ENCODE peak calls at places on chromosome 21, in eight cellular contexts. One of them, this sample, is unnamed.
A peak's percentile ranks its signal among the peaks of the same experiment; 100 is the strongest.

GRCh38 chr21:28268685-28269084 is 724.0 kb downstream of the LTN1 start:
- DNase-seq in GM13976: no peak
- DNase-seq in transverse colon: no peak
- DNase-seq in endothelial cell: no peak
- DNase-seq in A549: no peak
- DNase-seq in H1: no peak
- DNase-seq in astrocyte of the spinal cord: no peak
- DNase-seq in uterus: no peak
- DNase-seq in this sample: no peak

GRCh38 chr21:15741510-15741909 is 11.7 kb downstream of the USP25 start:
- DNase-seq in GM13976: no peak
- DNase-seq in transverse colon: no peak
- DNase-seq in endothelial cell: no peak
- DNase-seq in A549: no peak
- DNase-seq in H1: no peak
- DNase-seq in astrocyte of the spinal cord: peak; percentile 67
- DNase-seq in uterus: no peak
- DNase-seq in this sample: no peak

GRCh38 chr21:46334351-46335140 is 10.6 kb downstream of the PCNT start:
- DNase-seq in GM13976: no peak
- DNase-seq in transverse colon: no peak
- DNase-seq in endothelial cell: no peak
- DNase-seq in A549: no peak
- DNase-seq in H1: no peak
- DNase-seq in astrocyte of the spinal cord: no peak
- DNase-seq in uterus: no peak
- DNase-seq in this sample: no peak

GRCh38 chr21:41048141-41048540 is 119.8 kb upstream of the BACE2 start:
- DNase-seq in GM13976: no peak
- DNase-seq in transverse colon: no peak
- DNase-seq in endothelial cell: no peak
- DNase-seq in A549: no peak
- DNase-seq in H1: no peak
- DNase-seq in astrocyte of the spinal cord: no peak
- DNase-seq in uterus: no peak
- DNase-seq in this sample: no peak

GRCh38 chr21:34890724-34891609 is 158.1 kb downstream of the RUNX1 start:
- DNase-seq in GM13976: peak; percentile 23
- DNase-seq in transverse colon: peak; percentile 30
- DNase-seq in endothelial cell: peak; percentile 45
- DNase-seq in A549: no peak
- DNase-seq in H1: no peak
- DNase-seq in astrocyte of the spinal cord: peak; percentile 74
- DNase-seq in uterus: no peak
- DNase-seq in this sample: peak; percentile 26

GRCh38 chr21:35909456-35910178 is 150.7 kb downstream of the SETD4 start:
- DNase-seq in GM13976: no peak
- DNase-seq in transverse colon: no peak
- DNase-seq in endothelial cell: no peak
- DNase-seq in A549: no peak
- DNase-seq in H1: no peak
- DNase-seq in astrocyte of the spinal cord: peak; percentile 29
- DNase-seq in uterus: no peak
- DNase-seq in this sample: no peak

GRCh38 chr21:33561373-33561772 is 18.5 kb downstream of the SON start:
- DNase-seq in GM13976: no peak
- DNase-seq in transverse colon: no peak
- DNase-seq in endothelial cell: no peak
- DNase-seq in A549: no peak
- DNase-seq in H1: no peak
- DNase-seq in astrocyte of the spinal cord: no peak
- DNase-seq in uterus: no peak
- DNase-seq in this sample: no peak

GRCh38 chr21:26169061-26169610 is 1.4 kb downstream of the APP start:
- DNase-seq in GM13976: peak; percentile 77
- DNase-seq in transverse colon: peak; percentile 49
- DNase-seq in endothelial cell: peak; percentile 25
- DNase-seq in A549: peak; percentile 69
- DNase-seq in H1: no peak
- DNase-seq in astrocyte of the spinal cord: peak; percentile 79
- DNase-seq in uterus: peak; percentile 22
- DNase-seq in this sample: peak; percentile 40

GRCh38 chr21:37223804-37224345 is 43.3 kb downstream of the VPS26C start:
- DNase-seq in GM13976: no peak
- DNase-seq in transverse colon: no peak
- DNase-seq in endothelial cell: no peak
- DNase-seq in A549: no peak
- DNase-seq in H1: no peak
- DNase-seq in astrocyte of the spinal cord: no peak
- DNase-seq in uterus: no peak
- DNase-seq in this sample: no peak

GRCh38 chr21:35438643-35439404 is 389.7 kb upstream of the RUNX1 start:
- DNase-seq in GM13976: peak; percentile 17
- DNase-seq in transverse colon: peak; percentile 35
- DNase-seq in endothelial cell: no peak
- DNase-seq in A549: no peak
- DNase-seq in H1: no peak
- DNase-seq in astrocyte of the spinal cord: no peak
- DNase-seq in uterus: no peak
- DNase-seq in this sample: peak; percentile 59

GRCh38 chr21:38982804-38983203 is 177.1 kb downstream of the ETS2 start:
- DNase-seq in GM13976: no peak
- DNase-seq in transverse colon: no peak
- DNase-seq in endothelial cell: no peak
- DNase-seq in A549: no peak
- DNase-seq in H1: no peak
- DNase-seq in astrocyte of the spinal cord: no peak
- DNase-seq in uterus: no peak
- DNase-seq in this sample: no peak

GRCh38 chr21:36134820-36135390 is at the start of gene CBR3:
- DNase-seq in GM13976: peak; percentile 58
- DNase-seq in transverse colon: peak; percentile 55
- DNase-seq in endothelial cell: no peak
- DNase-seq in A549: peak; percentile 55
- DNase-seq in H1: no peak
- DNase-seq in astrocyte of the spinal cord: peak; percentile 73
- DNase-seq in uterus: peak; percentile 59
- DNase-seq in this sample: peak; percentile 36

GRCh38 chr21:41130883-41131282 is 37.1 kb upstream of the BACE2 start:
- DNase-seq in GM13976: no peak
- DNase-seq in transverse colon: no peak
- DNase-seq in endothelial cell: no peak
- DNase-seq in A549: no peak
- DNase-seq in H1: no peak
- DNase-seq in astrocyte of the spinal cord: no peak
- DNase-seq in uterus: no peak
- DNase-seq in this sample: no peak

GRCh38 chr21:35035581-35035980 is 13.5 kb downstream of the RUNX1 start:
- DNase-seq in GM13976: no peak
- DNase-seq in transverse colon: no peak
- DNase-seq in endothelial cell: no peak
- DNase-seq in A549: no peak
- DNase-seq in H1: no peak
- DNase-seq in astrocyte of the spinal cord: no peak
- DNase-seq in uterus: no peak
- DNase-seq in this sample: no peak

GRCh38 chr21:26761174-26761915 is 83.9 kb downstream of the ADAMTS1 start:
- DNase-seq in GM13976: no peak
- DNase-seq in transverse colon: no peak
- DNase-seq in endothelial cell: no peak
- DNase-seq in A549: no peak
- DNase-seq in H1: no peak
- DNase-seq in astrocyte of the spinal cord: no peak
- DNase-seq in uterus: no peak
- DNase-seq in this sample: no peak

GRCh38 chr21:22791986-22792560 is 1793.9 kb downstream of the NCAM2 start:
- DNase-seq in GM13976: peak; percentile 33
- DNase-seq in transverse colon: no peak
- DNase-seq in endothelial cell: peak; percentile 11
- DNase-seq in A549: peak; percentile 32
- DNase-seq in H1: no peak
- DNase-seq in astrocyte of the spinal cord: peak; percentile 64
- DNase-seq in uterus: no peak
- DNase-seq in this sample: peak; percentile 2

DNA sequence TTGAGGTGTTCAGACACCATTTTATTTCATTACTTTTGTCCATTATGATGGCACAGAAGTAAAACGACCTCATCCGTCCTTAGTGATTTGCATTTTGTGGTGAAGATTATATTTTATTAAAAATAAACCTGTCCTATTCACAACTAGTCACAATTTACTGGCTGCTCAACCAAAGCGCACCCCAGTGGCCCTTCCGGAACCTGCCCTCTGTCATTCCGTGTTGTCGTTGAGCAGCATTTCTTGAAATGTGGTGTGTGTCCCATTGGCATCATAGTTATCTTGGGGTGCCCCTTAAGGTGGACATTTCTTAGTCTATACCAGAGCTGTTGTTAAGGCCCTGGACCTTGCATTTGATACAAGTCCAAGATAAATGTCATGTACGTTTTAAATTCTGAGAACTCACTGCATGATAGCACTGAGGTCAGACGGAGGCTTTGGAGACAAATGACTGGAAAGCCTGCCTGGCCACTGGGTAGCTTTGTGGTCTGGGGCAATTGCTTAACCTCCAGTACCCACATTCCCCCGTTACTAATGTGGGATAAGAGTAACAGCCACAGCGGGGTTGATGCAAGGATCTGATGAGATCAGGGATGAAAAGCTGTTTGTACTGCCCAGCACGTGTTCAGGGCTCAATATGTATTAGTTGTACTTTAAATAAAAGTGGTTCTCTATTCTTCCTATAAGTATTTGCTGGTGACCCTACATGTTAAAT is 36.2 kb downstream of the BACH1 start:
- DNase-seq in GM13976: no peak
- DNase-seq in transverse colon: no peak
- DNase-seq in endothelial cell: no peak
- DNase-seq in A549: no peak
- DNase-seq in H1: no peak
- DNase-seq in astrocyte of the spinal cord: peak; percentile 92
- DNase-seq in uterus: no peak
- DNase-seq in this sample: no peak
- TF ChIP-seq CTCF in GM13976: no peak
- TF ChIP-seq CTCF in transverse colon: no peak
- TF ChIP-seq CTCF in endothelial cell: no peak
- TF ChIP-seq CTCF in A549: no peak
- TF ChIP-seq CTCF in H1: no peak
- TF ChIP-seq CTCF in astrocyte of the spinal cord: no peak
- TF ChIP-seq CTCF in uterus: no peak
- TF ChIP-seq CTCF in this sample: no peak

GRCh38 chr21:42321845-42322244 is 6.6 kb upstream of the TFF3 start:
- DNase-seq in GM13976: no peak
- DNase-seq in transverse colon: no peak
- DNase-seq in endothelial cell: no peak
- DNase-seq in A549: no peak
- DNase-seq in H1: no peak
- DNase-seq in astrocyte of the spinal cord: no peak
- DNase-seq in uterus: no peak
- DNase-seq in this sample: no peak

GRCh38 chr21:42319368-42319767 is 4.2 kb upstream of the TFF3 start:
- DNase-seq in GM13976: peak; percentile 61
- DNase-seq in transverse colon: no peak
- DNase-seq in endothelial cell: no peak
- DNase-seq in A549: no peak
- DNase-seq in H1: no peak
- DNase-seq in astrocyte of the spinal cord: no peak
- DNase-seq in uterus: no peak
- DNase-seq in this sample: no peak

GRCh38 chr21:42320791-42321190 is 5.6 kb upstream of the TFF3 start:
- DNase-seq in GM13976: no peak
- DNase-seq in transverse colon: no peak
- DNase-seq in endothelial cell: no peak
- DNase-seq in A549: no peak
- DNase-seq in H1: no peak
- DNase-seq in astrocyte of the spinal cord: no peak
- DNase-seq in uterus: no peak
- DNase-seq in this sample: no peak

GRCh38 chr21:42321231-42321630 is 6.0 kb upstream of the TFF3 start:
- DNase-seq in GM13976: no peak
- DNase-seq in transverse colon: no peak
- DNase-seq in endothelial cell: no peak
- DNase-seq in A549: no peak
- DNase-seq in H1: no peak
- DNase-seq in astrocyte of the spinal cord: no peak
- DNase-seq in uterus: no peak
- DNase-seq in this sample: no peak

DNA sequence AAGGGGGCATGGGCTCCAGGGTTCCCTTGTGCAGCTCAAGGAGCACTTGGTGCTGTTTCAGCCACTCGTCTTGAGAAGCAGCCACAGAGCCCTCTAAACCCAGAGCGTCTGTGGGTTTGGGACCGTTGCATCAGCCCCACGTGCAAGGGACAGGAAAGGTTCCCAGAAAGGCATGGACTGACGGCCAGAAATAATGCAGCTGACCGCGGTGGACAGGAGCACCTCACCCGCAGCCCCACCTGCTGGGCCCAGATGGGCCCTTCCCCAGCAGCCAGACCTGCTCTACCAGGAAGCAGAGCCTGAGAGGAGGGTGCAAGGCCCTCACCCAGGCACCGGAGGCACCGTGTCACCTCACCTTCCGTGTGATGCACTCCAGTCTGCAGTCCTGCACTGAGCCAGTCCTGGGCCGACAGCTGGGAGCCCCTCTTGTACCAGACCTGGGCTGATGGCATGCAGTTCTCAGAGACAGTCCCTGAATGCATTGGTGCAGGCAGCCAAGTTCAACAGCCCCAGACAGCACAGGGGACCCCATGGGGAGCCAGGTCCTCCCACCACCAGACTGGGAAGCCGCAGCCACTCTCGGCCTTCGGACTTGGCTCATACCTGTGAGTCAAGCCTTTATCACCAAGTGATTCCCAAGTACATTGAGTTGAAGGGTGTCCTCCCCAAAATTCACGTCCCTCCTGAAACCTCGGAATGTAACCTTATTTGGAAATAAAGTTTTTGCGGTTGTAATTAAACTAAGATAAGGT is 4.8 kb upstream of the TFF3 start:
- DNase-seq in GM13976: no peak
- DNase-seq in transverse colon: no peak
- DNase-seq in endothelial cell: no peak
- DNase-seq in A549: no peak
- DNase-seq in H1: no peak
- DNase-seq in astrocyte of the spinal cord: no peak
- DNase-seq in uterus: no peak
- DNase-seq in this sample: peak; percentile 14
- TF ChIP-seq CTCF in GM13976: no peak
- TF ChIP-seq CTCF in transverse colon: no peak
- TF ChIP-seq CTCF in endothelial cell: no peak
- TF ChIP-seq CTCF in A549: no peak
- TF ChIP-seq CTCF in H1: peak; percentile 15
- TF ChIP-seq CTCF in astrocyte of the spinal cord: no peak
- TF ChIP-seq CTCF in uterus: no peak
- TF ChIP-seq CTCF in this sample: no peak

GRCh38 chr21:45297329-45297728 is 9.6 kb upstream of the POFUT2 start:
- DNase-seq in GM13976: no peak
- DNase-seq in transverse colon: peak; percentile 0
- DNase-seq in endothelial cell: no peak
- DNase-seq in A549: no peak
- DNase-seq in H1: no peak
- DNase-seq in astrocyte of the spinal cord: no peak
- DNase-seq in uterus: no peak
- DNase-seq in this sample: no peak
- TF ChIP-seq CTCF in GM13976: no peak
- TF ChIP-seq CTCF in transverse colon: no peak
- TF ChIP-seq CTCF in endothelial cell: no peak
- TF ChIP-seq CTCF in A549: no peak
- TF ChIP-seq CTCF in H1: no peak
- TF ChIP-seq CTCF in astrocyte of the spinal cord: no peak
- TF ChIP-seq CTCF in uterus: no peak
- TF ChIP-seq CTCF in this sample: no peak

GRCh38 chr21:32461503-32461902 is 49.0 kb downstream of the EVA1C start:
- DNase-seq in GM13976: no peak
- DNase-seq in transverse colon: no peak
- DNase-seq in endothelial cell: no peak
- DNase-seq in A549: no peak
- DNase-seq in H1: no peak
- DNase-seq in astrocyte of the spinal cord: no peak
- DNase-seq in uterus: no peak
- DNase-seq in this sample: no peak
- TF ChIP-seq CTCF in GM13976: no peak
- TF ChIP-seq CTCF in transverse colon: no peak
- TF ChIP-seq CTCF in endothelial cell: no peak
- TF ChIP-seq CTCF in A549: no peak
- TF ChIP-seq CTCF in H1: no peak
- TF ChIP-seq CTCF in astrocyte of the spinal cord: no peak
- TF ChIP-seq CTCF in uterus: no peak
- TF ChIP-seq CTCF in this sample: no peak